ENCODE peak calls at places on chromosomes 16 and 17, in five cellular contexts. G is GM23248, I is mesendoderm, A is right cardiac atrium, C is fibroblast of lung. X is an unnamed sample. For H3K27me3 and H3K4me1, the result is how much of the 10 kb centered on the place peaks cover.

GRCh38 chr17:67974186-67974585 is 22.1 kb downstream of the C17orf58 start:
- DNase-seq in G (no peak), I (peak), A (no peak), C (no peak), X (no peak)

GRCh38 chr16:75566040-75566888 is at the start of gene GABARAPL2:
- DNase-seq in G (peak), I (peak), A (peak), C (peak), X (peak)

GRCh38 chr17:59762022-59762825 is 54.8 kb downstream of the VMP1 start:
- DNase-seq in G (peak), I (no peak), A (no peak), C (peak), X (peak)

GRCh38 chr16:14211856-14212543 is 140.9 kb downstream of the MRTFB start:
- DNase-seq in G (no peak), I (no peak), A (no peak), C (no peak), X (peak)

GRCh38 chr16:69535123-69536050 is 30.4 kb upstream of the NFAT5 start:
- DNase-seq in G (peak), I (peak), A (no peak), C (peak), X (peak)

GRCh38 chr16:14501331-14502255 is 128.5 kb downstream of the PARN start:
- DNase-seq in G (peak), I (peak), A (peak), C (peak), X (peak)

GRCh38 chr17:48579738-48580543 is 1.8 kb upstream of the HOXB4 start:
- DNase-seq in G (no peak), I (no peak), A (no peak), C (peak), X (no peak)

GRCh38 chr17:35554668-35555067 is 6.0 kb downstream of the SLFN14 start:
- DNase-seq in G (peak), I (no peak), A (no peak), C (no peak), X (no peak)

GRCh38 chr17:47099451-47099986 is 89.6 kb downstream of the CDC27 start:
- DNase-seq in G (no peak), I (peak), A (no peak), C (no peak), X (no peak)

GRCh38 chr17:47990962-47991731 is 20.2 kb downstream of the CDK5RAP3 start:
- DNase-seq in G (peak), I (peak), A (no peak), C (no peak), X (no peak)

GRCh38 chr16:64428463-64428862 is 693.4 kb downstream of the CDH11 start:
- DNase-seq in G (peak), I (no peak), A (no peak), C (peak), X (no peak)

GRCh38 chr17:17236295-17237025 is 508 bp downstream of the FLCN start:
- DNase-seq in G (peak), I (peak), A (peak), C (peak), X (peak)

GRCh38 chr16:55809851-55810250 is 23.0 kb downstream of the CES1 start:
- DNase-seq in G (no peak), I (no peak), A (no peak), C (no peak), X (no peak)
- H3K27me3 ChIP-seq in G (under half), I (under half), A (under half), C (under half), X (under half)

GRCh38 chr17:43634681-43635125 is 27.0 kb downstream of the MEOX1 start:
- DNase-seq in G (no peak), I (no peak), A (peak), C (peak), X (peak)

GRCh38 chr17:43641416-43641815 is 20.3 kb downstream of the MEOX1 start:
- DNase-seq in G (no peak), I (no peak), A (no peak), C (no peak), X (no peak)

GRCh38 chr17:43632231-43632630 is 29.5 kb downstream of the MEOX1 start:
- DNase-seq in G (no peak), I (no peak), A (no peak), C (no peak), X (no peak)

GRCh38 chr17:43637563-43638323 is 24.0 kb downstream of the MEOX1 start:
- DNase-seq in G (no peak), I (no peak), A (no peak), C (no peak), X (no peak)

GRCh38 chr17:43636446-43636845 is 25.3 kb downstream of the MEOX1 start:
- DNase-seq in G (no peak), I (no peak), A (no peak), C (no peak), X (no peak)
- H3K4me1 ChIP-seq in G (under half), I (under half), A (under half), C (under half), X (under half)

GRCh38 chr16:66695474-66695934 is 1.0 kb downstream of the CMTM4 start:
- DNase-seq in G (no peak), I (no peak), A (no peak), C (no peak), X (no peak)
- H3K27ac ChIP-seq in G (no peak), I (no peak), A (no peak), C (no peak), X (no peak)

GRCh38 chr17:50556803-50557202 is 3.7 kb upstream of the CACNA1G start:
- DNase-seq in G (no peak), I (no peak), A (peak), C (no peak), X (no peak)
- H3K27me3 ChIP-seq in G (under half), I (under half), A (under half), C (under half), X (under half)

GRCh38 chr17:7479139-7479388 is 367 bp downstream of the ZBTB4 start:
- DNase-seq in G (no peak), I (no peak), A (no peak), C (no peak), X (no peak)
- H3K4me1 ChIP-seq in G (under half), I (under half), A (under half), C (under half), X (under half)

GRCh38 chr16:15986261-15986660 is 36.8 kb downstream of the ABCC1 start:
- DNase-seq in G (no peak), I (no peak), A (no peak), C (no peak), X (no peak)

GRCh38 chr16:15983898-15984297 is 34.5 kb downstream of the ABCC1 start:
- DNase-seq in G (peak), I (no peak), A (no peak), C (peak), X (no peak)

GRCh38 chr16:15985144-15985543 is 35.7 kb downstream of the ABCC1 start:
- DNase-seq in G (no peak), I (no peak), A (no peak), C (no peak), X (no peak)

GRCh38 chr16:15990902-15991301 is 41.5 kb downstream of the ABCC1 start:
- DNase-seq in G (no peak), I (no peak), A (no peak), C (no peak), X (no peak)

DNA sequence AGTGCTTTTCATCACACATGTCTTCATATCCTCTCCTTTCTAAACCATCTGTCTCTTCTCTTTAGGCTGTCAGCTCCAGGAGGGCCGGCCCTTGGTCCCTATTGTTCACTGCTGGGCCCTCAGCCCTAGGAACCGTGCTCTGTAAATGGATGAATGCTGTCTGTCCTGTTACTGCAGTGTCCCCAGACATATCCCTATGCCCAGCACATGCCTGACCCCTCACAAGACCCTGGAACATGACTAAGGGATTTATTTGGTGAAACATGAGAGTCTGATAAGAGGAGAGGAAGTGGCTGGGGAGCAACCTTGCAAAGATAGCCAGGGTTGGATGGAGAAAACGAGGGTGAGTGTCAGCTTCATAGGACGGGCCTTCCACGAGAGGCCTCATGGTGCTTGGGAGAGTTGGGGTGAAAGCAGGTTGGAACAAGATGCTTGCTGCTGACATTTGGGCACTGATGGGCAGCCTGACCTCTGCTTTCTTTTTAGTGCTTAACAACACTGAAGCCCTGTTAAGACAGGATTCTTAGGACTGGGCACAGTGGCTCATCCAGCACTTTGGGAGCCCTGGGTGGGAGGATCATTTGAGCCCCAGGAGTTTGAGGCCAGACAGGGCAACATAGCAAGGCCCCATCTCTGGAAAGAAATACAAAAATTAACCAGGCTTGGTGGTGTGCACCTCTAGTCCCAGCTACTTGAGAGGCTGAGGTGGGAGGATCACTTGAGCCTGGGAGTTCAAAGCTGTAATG is 39.0 kb downstream of the ABCC1 start:
- DNase-seq in G (no peak), I (peak), A (no peak), C (peak), X (no peak)
- H3K27ac ChIP-seq in G (peak), I (peak), A (peak), C (peak), X (no peak)

GRCh38 chr17:79595471-79595870 is 15.4 kb downstream of the RBFOX3 start:
- DNase-seq in G (no peak), I (no peak), A (no peak), C (no peak), X (no peak)
- H3K27me3 ChIP-seq in G (under half), I (under half), A (under half), C (under half), X (under half)

GRCh38 chr16:85255777-85256176 is 143.5 kb upstream of the CIBAR2 start:
- DNase-seq in G (no peak), I (no peak), A (no peak), C (no peak), X (no peak)

GRCh38 chr16:85256190-85256739 is 144.0 kb upstream of the CIBAR2 start:
- DNase-seq in G (no peak), I (no peak), A (no peak), C (no peak), X (no peak)

GRCh38 chr16:85258616-85259015 is 146.3 kb upstream of the CIBAR2 start:
- DNase-seq in G (no peak), I (no peak), A (no peak), C (no peak), X (no peak)

GRCh38 chr16:85258166-85258565 is 145.9 kb upstream of the CIBAR2 start:
- DNase-seq in G (no peak), I (no peak), A (no peak), C (no peak), X (no peak)

DNA sequence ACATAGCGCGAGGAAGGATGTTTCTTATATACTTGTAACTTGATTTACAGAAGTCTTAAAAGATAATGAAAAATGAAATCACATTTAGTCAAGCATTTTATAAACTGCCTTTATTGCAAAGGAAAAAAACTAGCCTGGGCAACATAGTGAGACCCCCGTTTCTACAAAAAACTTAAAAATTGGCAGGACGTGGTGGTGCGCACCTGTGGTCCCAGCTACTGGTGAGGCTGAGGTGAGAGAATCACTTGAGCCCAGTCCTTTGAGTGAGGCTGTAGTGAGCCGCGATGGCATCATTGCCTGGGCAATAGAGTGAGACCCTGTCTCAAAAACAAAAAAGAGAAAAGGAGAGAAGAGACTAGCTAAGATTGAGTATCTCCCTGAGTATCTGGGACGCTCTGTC is 145.2 kb upstream of the CIBAR2 start:
- DNase-seq in G (no peak), I (no peak), A (no peak), C (no peak), X (no peak)
- H3K4me1 ChIP-seq in G (under half), I (under half), A (under half), C (under half), X (under half)